ENCODE peak calls at places on chromosomes 7 and 10, in seven cellular contexts. One of them, this sample, is unnamed.

GRCh38 chr10:42836771-42837468 is 54.3 kb downstream of the BMS1 start:
- DNase-seq in HCT116: no peak
- DNase-seq in BE2C: no peak
- DNase-seq in GM12878: no peak
- DNase-seq in spleen: no peak
- DNase-seq in cardiac fibroblast: peak; percentile 29
- DNase-seq in brain microvascular endothelial cell: peak; percentile 32
- DNase-seq in this sample: peak; percentile 23

GRCh38 chr7:1664711-1665591 is 5.1 kb upstream of the ELFN1 start:
- DNase-seq in cardiac fibroblast: peak; percentile 66
- DNase-seq in HCT116: peak; percentile 18
- DNase-seq in GM12878: no peak
- DNase-seq in spleen: peak; percentile 77
- DNase-seq in brain microvascular endothelial cell: peak; percentile 44
- DNase-seq in BE2C: peak; percentile 81
- DNase-seq in this sample: peak; percentile 46

GRCh38 chr10:7622969-7623368 is 43.8 kb downstream of the ITIH5 start:
- DNase-seq in brain microvascular endothelial cell: no peak
- DNase-seq in spleen: no peak
- DNase-seq in GM12878: no peak
- DNase-seq in cardiac fibroblast: peak; percentile 12
- DNase-seq in HCT116: no peak
- DNase-seq in BE2C: no peak
- DNase-seq in this sample: no peak

GRCh38 chr10:91708174-91708861 is 75.4 kb upstream of the PPP1R3C start:
- DNase-seq in spleen: no peak
- DNase-seq in brain microvascular endothelial cell: no peak
- DNase-seq in BE2C: no peak
- DNase-seq in GM12878: no peak
- DNase-seq in HCT116: no peak
- DNase-seq in cardiac fibroblast: peak; percentile 7
- DNase-seq in this sample: no peak

GRCh38 chr7:30575910-30576309 is 18.8 kb upstream of the GARS1 start:
- DNase-seq in brain microvascular endothelial cell: no peak
- DNase-seq in spleen: no peak
- DNase-seq in cardiac fibroblast: no peak
- DNase-seq in BE2C: no peak
- DNase-seq in HCT116: no peak
- DNase-seq in GM12878: no peak
- DNase-seq in this sample: no peak

GRCh38 chr10:55242544-55242943 is 441.5 kb upstream of the PCDH15 start:
- DNase-seq in BE2C: no peak
- DNase-seq in brain microvascular endothelial cell: no peak
- DNase-seq in GM12878: no peak
- DNase-seq in cardiac fibroblast: no peak
- DNase-seq in spleen: no peak
- DNase-seq in HCT116: no peak
- DNase-seq in this sample: no peak

GRCh38 chr7:129789652-129790051 is 163.1 kb downstream of the UBE2H start:
- DNase-seq in HCT116: no peak
- DNase-seq in brain microvascular endothelial cell: no peak
- DNase-seq in BE2C: no peak
- DNase-seq in spleen: no peak
- DNase-seq in GM12878: no peak
- DNase-seq in cardiac fibroblast: no peak
- DNase-seq in this sample: no peak

GRCh38 chr10:69335063-69335587 is 56.8 kb downstream of the HK1 start:
- DNase-seq in cardiac fibroblast: peak; percentile 55
- DNase-seq in BE2C: no peak
- DNase-seq in spleen: peak; percentile 87
- DNase-seq in GM12878: no peak
- DNase-seq in brain microvascular endothelial cell: no peak
- DNase-seq in HCT116: no peak
- DNase-seq in this sample: no peak

GRCh38 chr7:158030071-158030470 is 557.6 kb downstream of the PTPRN2 start:
- DNase-seq in HCT116: no peak
- DNase-seq in spleen: peak; percentile 43
- DNase-seq in BE2C: no peak
- DNase-seq in GM12878: no peak
- DNase-seq in cardiac fibroblast: no peak
- DNase-seq in brain microvascular endothelial cell: no peak
- DNase-seq in this sample: no peak

GRCh38 chr10:43061764-43062163 is 15.1 kb upstream of the RET start:
- DNase-seq in spleen: peak; percentile 51
- DNase-seq in HCT116: no peak
- DNase-seq in brain microvascular endothelial cell: no peak
- DNase-seq in BE2C: no peak
- DNase-seq in cardiac fibroblast: peak; percentile 19
- DNase-seq in GM12878: no peak
- DNase-seq in this sample: no peak

GRCh38 chr7:74272305-74273038 is 16.7 kb upstream of the CLIP2 start:
- DNase-seq in HCT116: no peak
- DNase-seq in cardiac fibroblast: peak; percentile 95
- DNase-seq in BE2C: peak; percentile 92
- DNase-seq in spleen: peak; percentile 90
- DNase-seq in GM12878: peak; percentile 97
- DNase-seq in brain microvascular endothelial cell: peak; percentile 95
- DNase-seq in this sample: peak; percentile 98

GRCh38 chr7:36358589-36358988 is 31.1 kb upstream of the ANLN start:
- DNase-seq in GM12878: no peak
- DNase-seq in spleen: no peak
- DNase-seq in BE2C: no peak
- DNase-seq in cardiac fibroblast: no peak
- DNase-seq in HCT116: no peak
- DNase-seq in brain microvascular endothelial cell: no peak
- DNase-seq in this sample: no peak

GRCh38 chr10:108375691-108376090 is 1211.2 kb upstream of the SORCS1 start:
- DNase-seq in GM12878: no peak
- DNase-seq in spleen: no peak
- DNase-seq in HCT116: no peak
- DNase-seq in brain microvascular endothelial cell: no peak
- DNase-seq in cardiac fibroblast: peak; percentile 2
- DNase-seq in BE2C: no peak
- DNase-seq in this sample: peak; percentile 71

GRCh38 chr10:116741391-116742351 is 695 bp downstream of the HSPA12A start:
- DNase-seq in BE2C: peak; percentile 18
- DNase-seq in HCT116: no peak
- DNase-seq in brain microvascular endothelial cell: no peak
- DNase-seq in spleen: no peak
- DNase-seq in cardiac fibroblast: peak; percentile 17
- DNase-seq in GM12878: no peak
- DNase-seq in this sample: peak; percentile 29

GRCh38 chr10:95289003-95289920 is 1.5 kb downstream of the PDLIM1 start:
- DNase-seq in brain microvascular endothelial cell: no peak
- DNase-seq in GM12878: no peak
- DNase-seq in BE2C: no peak
- DNase-seq in cardiac fibroblast: no peak
- DNase-seq in spleen: no peak
- DNase-seq in HCT116: no peak
- DNase-seq in this sample: peak; percentile 57

GRCh38 chr7:4103352-4104091 is 578.6 kb upstream of the FOXK1 start:
- DNase-seq in cardiac fibroblast: peak; percentile 48
- DNase-seq in GM12878: no peak
- DNase-seq in spleen: peak; percentile 71
- DNase-seq in HCT116: peak; percentile 32
- DNase-seq in BE2C: no peak
- DNase-seq in brain microvascular endothelial cell: peak; percentile 78
- DNase-seq in this sample: no peak

DNA sequence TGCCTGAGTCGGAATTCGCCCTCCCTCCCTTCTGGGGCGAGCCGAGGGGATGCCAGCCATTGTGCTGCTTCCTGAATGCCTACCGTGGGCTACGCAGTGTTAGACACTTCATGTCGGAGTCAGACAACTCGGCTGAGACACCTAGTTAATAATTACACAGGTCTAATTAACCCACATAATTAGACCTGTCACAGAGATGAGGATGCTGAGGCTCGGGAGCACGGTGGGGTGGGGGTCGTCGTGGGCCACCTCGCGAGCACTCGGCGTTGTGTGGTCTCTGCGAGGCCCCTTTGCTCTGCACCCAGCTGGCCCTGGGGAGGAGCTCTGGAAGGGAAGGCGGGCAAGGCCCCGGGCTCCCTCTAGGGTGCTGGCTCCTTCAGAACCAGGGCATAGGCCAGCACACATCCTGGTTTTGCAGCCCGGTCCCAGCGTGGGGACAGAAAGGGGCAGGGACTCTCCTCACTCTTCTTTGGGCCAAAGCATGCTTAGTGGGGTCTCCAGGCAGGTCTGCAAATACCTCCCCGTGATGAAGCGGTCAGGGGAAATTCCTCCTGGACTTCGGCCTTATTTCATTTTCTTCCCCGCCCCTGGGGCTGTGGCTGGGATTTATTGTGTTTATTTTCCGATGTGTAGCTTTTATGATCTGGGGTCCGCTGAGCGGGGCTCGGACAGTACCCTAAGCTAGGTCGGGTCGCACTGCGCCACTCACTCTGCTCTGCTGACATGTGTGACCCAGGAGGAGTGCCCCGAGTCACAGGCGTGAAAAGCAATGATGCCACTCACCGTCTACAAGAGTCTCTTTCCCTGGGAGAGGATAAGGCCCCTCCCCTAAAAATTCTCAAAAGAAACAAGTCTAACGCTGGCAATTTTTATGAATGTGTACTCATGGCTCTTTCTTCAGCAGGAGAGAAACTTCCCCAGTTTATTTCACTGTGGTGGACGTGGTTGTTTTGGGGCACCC is 4.9 kb upstream of the FOXL3 start:
- DNase-seq in spleen: peak; percentile 69
- DNase-seq in cardiac fibroblast: no peak
- DNase-seq in BE2C: no peak
- DNase-seq in HCT116: no peak
- DNase-seq in GM12878: no peak
- DNase-seq in brain microvascular endothelial cell: no peak
- DNase-seq in this sample: no peak
- H3K4me3 ChIP-seq in spleen: no peak overlapping the region
- H3K4me3 ChIP-seq in cardiac fibroblast: no peak overlapping the region
- H3K4me3 ChIP-seq in BE2C: no peak overlapping the region
- H3K4me3 ChIP-seq in HCT116: no peak overlapping the region
- H3K4me3 ChIP-seq in GM12878: no peak overlapping the region
- H3K4me3 ChIP-seq in brain microvascular endothelial cell: no peak overlapping the region
- H3K4me3 ChIP-seq in this sample: no peak overlapping the region

GRCh38 chr10:1715821-1716220 is 21.5 kb downstream of the ADARB2 start:
- DNase-seq in HCT116: no peak
- DNase-seq in cardiac fibroblast: no peak
- DNase-seq in brain microvascular endothelial cell: no peak
- DNase-seq in spleen: no peak
- DNase-seq in BE2C: no peak
- DNase-seq in GM12878: peak; percentile 33
- DNase-seq in this sample: no peak
- TF ChIP-seq CTCF in HCT116: peak; percentile 35
- TF ChIP-seq CTCF in cardiac fibroblast: no peak
- TF ChIP-seq CTCF in brain microvascular endothelial cell: no peak
- TF ChIP-seq CTCF in spleen: no peak
- TF ChIP-seq CTCF in BE2C: peak; percentile 34
- TF ChIP-seq CTCF in GM12878: peak; percentile 78
- TF ChIP-seq CTCF in this sample: no peak

GRCh38 chr10:102781089-102781920 is 37.6 kb downstream of the WBP1L start:
- DNase-seq in BE2C: no peak
- DNase-seq in GM12878: no peak
- DNase-seq in HCT116: no peak
- DNase-seq in spleen: no peak
- DNase-seq in cardiac fibroblast: no peak
- DNase-seq in brain microvascular endothelial cell: no peak
- DNase-seq in this sample: no peak

GRCh38 chr10:102783541-102783930 is 39.8 kb downstream of the WBP1L start:
- DNase-seq in spleen: no peak
- DNase-seq in brain microvascular endothelial cell: no peak
- DNase-seq in GM12878: no peak
- DNase-seq in HCT116: no peak
- DNase-seq in cardiac fibroblast: peak; percentile 55
- DNase-seq in BE2C: no peak
- DNase-seq in this sample: no peak

GRCh38 chr10:102780246-102780645 is 36.5 kb downstream of the WBP1L start:
- DNase-seq in cardiac fibroblast: peak; percentile 88
- DNase-seq in GM12878: no peak
- DNase-seq in brain microvascular endothelial cell: no peak
- DNase-seq in BE2C: no peak
- DNase-seq in spleen: no peak
- DNase-seq in HCT116: no peak
- DNase-seq in this sample: peak; percentile 48

GRCh38 chr10:102782698-102783540 is 39.2 kb downstream of the WBP1L start:
- DNase-seq in cardiac fibroblast: peak; percentile 95
- DNase-seq in BE2C: no peak
- DNase-seq in GM12878: no peak
- DNase-seq in spleen: no peak
- DNase-seq in brain microvascular endothelial cell: peak; percentile 85
- DNase-seq in HCT116: no peak
- DNase-seq in this sample: peak; percentile 93

DNA sequence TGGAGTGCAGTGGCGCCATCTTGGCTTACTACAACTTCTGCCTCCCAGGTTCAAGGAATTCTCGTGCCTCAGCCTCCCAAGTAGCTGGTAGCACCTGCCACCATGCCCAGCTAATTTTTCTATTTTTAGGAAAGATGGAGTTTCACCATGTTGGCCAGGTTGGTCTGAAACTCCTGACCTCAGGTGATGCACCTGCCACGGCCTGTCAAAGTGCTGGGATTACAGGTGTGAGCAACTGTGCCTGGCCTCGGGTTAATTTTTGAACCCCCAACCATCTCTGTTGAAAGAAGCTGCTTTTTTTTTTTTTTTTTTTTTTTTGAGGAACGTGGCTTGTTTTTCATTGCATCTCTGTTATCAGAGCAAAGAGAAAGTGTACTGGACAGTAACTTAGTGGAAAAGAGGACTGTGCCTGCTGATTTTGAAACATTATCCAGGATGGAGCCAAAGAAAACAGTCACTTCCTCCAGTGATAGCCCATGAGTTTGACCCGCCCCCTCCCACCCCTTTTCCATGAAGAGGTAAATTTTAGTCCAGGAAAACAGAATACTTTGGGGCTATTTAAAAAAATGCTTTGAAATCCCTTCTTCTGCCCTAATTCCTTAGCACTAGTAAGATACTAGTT is 38.3 kb downstream of the WBP1L start:
- DNase-seq in spleen: no peak
- DNase-seq in brain microvascular endothelial cell: no peak
- DNase-seq in cardiac fibroblast: peak; percentile 77
- DNase-seq in BE2C: no peak
- DNase-seq in GM12878: no peak
- DNase-seq in HCT116: no peak
- DNase-seq in this sample: peak; percentile 37
- H3K4me3 ChIP-seq in spleen: no peak overlapping the region
- H3K4me3 ChIP-seq in brain microvascular endothelial cell: no peak overlapping the region
- H3K4me3 ChIP-seq in cardiac fibroblast: no peak overlapping the region
- H3K4me3 ChIP-seq in BE2C: no peak overlapping the region
- H3K4me3 ChIP-seq in GM12878: no peak overlapping the region
- H3K4me3 ChIP-seq in HCT116: no peak overlapping the region
- H3K4me3 ChIP-seq in this sample: no peak overlapping the region

GRCh38 chr10:76628801-76629200 is 1008.8 kb downstream of the KCNMA1 start:
- DNase-seq in spleen: no peak
- DNase-seq in BE2C: no peak
- DNase-seq in cardiac fibroblast: no peak
- DNase-seq in HCT116: no peak
- DNase-seq in GM12878: no peak
- DNase-seq in brain microvascular endothelial cell: no peak
- DNase-seq in this sample: no peak

GRCh38 chr10:76626406-76626805 is 1011.2 kb downstream of the KCNMA1 start:
- DNase-seq in brain microvascular endothelial cell: no peak
- DNase-seq in cardiac fibroblast: no peak
- DNase-seq in BE2C: no peak
- DNase-seq in GM12878: no peak
- DNase-seq in HCT116: no peak
- DNase-seq in spleen: no peak
- DNase-seq in this sample: no peak

GRCh38 chr10:76631054-76631453 is 1006.6 kb downstream of the KCNMA1 start:
- DNase-seq in GM12878: no peak
- DNase-seq in HCT116: no peak
- DNase-seq in spleen: no peak
- DNase-seq in brain microvascular endothelial cell: no peak
- DNase-seq in cardiac fibroblast: no peak
- DNase-seq in BE2C: no peak
- DNase-seq in this sample: no peak

GRCh38 chr10:76632158-76633051 is 1005.2 kb downstream of the KCNMA1 start:
- DNase-seq in HCT116: peak; percentile 6
- DNase-seq in brain microvascular endothelial cell: no peak
- DNase-seq in BE2C: no peak
- DNase-seq in cardiac fibroblast: peak; percentile 5
- DNase-seq in GM12878: no peak
- DNase-seq in spleen: no peak
- DNase-seq in this sample: no peak
- TF ChIP-seq CTCF in HCT116: peak; percentile 64
- TF ChIP-seq CTCF in brain microvascular endothelial cell: peak; percentile 72
- TF ChIP-seq CTCF in BE2C: peak; percentile 50
- TF ChIP-seq CTCF in cardiac fibroblast: peak; percentile 36
- TF ChIP-seq CTCF in GM12878: peak; percentile 23
- TF ChIP-seq CTCF in spleen: no peak
- TF ChIP-seq CTCF in this sample: peak; percentile 33